ENCODE peak calls at places on chromosomes 2 and 18, in four cellular contexts. N is endothelial cell; Q is activated CD8-positive, alpha-beta memory T cell treated with anti-CD3 and anti-CD28 coated beads, Interleukin-2, amount 50 U/mL, for 4 hours; I is CD8-positive, alpha-beta memory T cell. A is an unnamed sample.

GRCh38 chr2:44789446-44789845 is 152.1 kb upstream of the SIX3 start:
- DNase-seq in N (no peak), Q (no peak), I (no peak), A (no peak)

GRCh38 chr2:48227617-48228344 is 302.2 kb upstream of the STON1 start:
- DNase-seq in N (no peak), Q (no peak), I (no peak), A (no peak)

GRCh38 chr2:75619992-75620740 is 26.4 kb upstream of the MRPL19 start:
- DNase-seq in N (no peak), Q (no peak), I (no peak), A (no peak)

GRCh38 chr2:118272391-118272790 is 184.1 kb downstream of the INSIG2 start:
- DNase-seq in N (no peak), Q (no peak), I (no peak), A (no peak)

GRCh38 chr18:26225022-26225693 is 1.1 kb upstream of the TAF4B start:
- DNase-seq in N (no peak), Q (no peak), I (no peak), A (no peak)

GRCh38 chr18:73869182-73869581 is 278.5 kb downstream of the FBXO15 start:
- DNase-seq in N (no peak), Q (no peak), I (no peak), A (no peak)

GRCh38 chr2:15640291-15640711 is 48.6 kb downstream of the DDX1 start:
- DNase-seq in N (no peak), Q (no peak), I (no peak), A (no peak)

GRCh38 chr2:220503446-220503845 is 876.0 kb downstream of the SLC4A3 start:
- DNase-seq in N (no peak), Q (no peak), I (no peak), A (no peak)

GRCh38 chr18:75546964-75547363 is 119.5 kb upstream of the SMIM21 start:
- DNase-seq in N (no peak), Q (no peak), I (no peak), A (no peak)

GRCh38 chr2:131641414-131642206 is 113.9 kb downstream of the CCDC74A start:
- DNase-seq in N (no peak), Q (no peak), I (no peak), A (no peak)

GRCh38 chr2:47867205-47867604 is 39.1 kb downstream of the FBXO11 start:
- DNase-seq in N (no peak), Q (no peak), I (no peak), A (no peak)

GRCh38 chr2:105610444-105611327 is 134.0 kb upstream of the NCK2 start:
- DNase-seq in N (no peak), Q (no peak), I (no peak), A (no peak)

GRCh38 chr2:95359035-95359434 is 43.5 kb upstream of the FAHD2A start:
- DNase-seq in N (no peak), Q (no peak), I (no peak), A (no peak)

GRCh38 chr18:57831597-57832377 is 28.7 kb upstream of the ATP8B1 start:
- DNase-seq in N (no peak), Q (no peak), I (no peak), A (no peak)

GRCh38 chr2:164046040-164046439 is 310.2 kb upstream of the FIGN start:
- DNase-seq in N (no peak), Q (no peak), I (no peak), A (no peak)

GRCh38 chr2:119744335-119744939 is 15.3 kb upstream of the PTPN4 start:
- DNase-seq in N (no peak), Q (no peak), I (no peak), A (no peak)

A was measured in Peyer's patch.